ENCODE peak calls at places on chromosome 6, in nine cellular contexts. O, L, A, T, K, R, F, V and P are unnamed samples.

GRCh38 chr6:37657117-37657886 is 40.4 kb downstream of the MDGA1 start:
- DNase-seq in T (peak), A (no peak), O (peak), F (no peak), L (peak), R (no peak), K (no peak), V (no peak), P (no peak)

GRCh38 chr6:131136021-131136847 is 967 bp downstream of the AKAP7 start:
- DNase-seq in F (no peak), A (no peak), L (peak), T (peak), O (peak), R (no peak), V (peak), K (no peak), P (no peak)

GRCh38 chr6:100300221-100300736 is 164.4 kb downstream of the SIM1 start:
- DNase-seq in K (no peak), A (no peak), R (no peak), L (peak), V (peak), F (peak), O (peak), T (peak), P (peak)

GRCh38 chr6:139927742-139928305 is 553.4 kb upstream of the CITED2 start:
- DNase-seq in V (no peak), O (no peak), A (no peak), K (no peak), F (no peak), R (no peak), L (no peak), T (no peak), P (peak)

GRCh38 chr6:136050475-136050874 is 199.0 kb downstream of the PDE7B start:
- DNase-seq in T (no peak), F (no peak), O (no peak), R (no peak), A (no peak), V (no peak), K (no peak), L (no peak), P (no peak)

GRCh38 chr6:133895573-133896343 is 6.8 kb downstream of the TCF21 start:
- DNase-seq in T (peak), O (no peak), F (no peak), L (no peak), R (no peak), A (no peak), K (no peak), V (peak), P (no peak)

GRCh38 chr6:162728177-162728571 is 400 bp downstream of the PACRG start:
- DNase-seq in F (no peak), O (no peak), K (no peak), L (no peak), A (no peak), V (peak), T (peak), R (no peak), P (no peak)

GRCh38 chr6:110188791-110189190 is 8.6 kb downstream of the CDC40 start:
- DNase-seq in O (no peak), F (no peak), R (no peak), K (no peak), A (no peak), T (peak), V (peak), L (no peak), P (no peak)

GRCh38 chr6:842141-842540 is 149.2 kb upstream of the EXOC2 start:
- DNase-seq in F (no peak), O (no peak), T (no peak), V (no peak), K (no peak), R (no peak), L (no peak), A (no peak), P (no peak)

GRCh38 chr6:79468116-79468515 is 69.1 kb downstream of the LCA5 start:
- DNase-seq in V (peak), A (no peak), T (peak), O (no peak), F (no peak), L (no peak), R (no peak), K (no peak), P (no peak)

GRCh38 chr6:151647871-151648639 is 154.2 kb downstream of the CCDC170 start:
- DNase-seq in L (no peak), F (no peak), V (no peak), T (no peak), R (no peak), K (no peak), A (no peak), O (peak), P (no peak)

GRCh38 chr6:26660096-26660425 is 515 bp upstream of the ZNF322 start:
- DNase-seq in O (peak), L (peak), R (no peak), F (no peak), K (no peak), V (peak), T (peak), A (peak), P (no peak)

GRCh38 chr6:134035823-134036296 is 16.6 kb downstream of the SLC2A12 start:
- DNase-seq in A (no peak), L (peak), V (peak), K (no peak), F (no peak), O (peak), T (peak), R (no peak), P (no peak)

GRCh38 chr6:30463651-30464618 is 25.4 kb upstream of the HLA-E start:
- DNase-seq in K (peak), T (peak), O (no peak), A (no peak), F (no peak), V (peak), R (peak), L (no peak), P (no peak)

GRCh38 chr6:604579-604978 is 52.3 kb downstream of the HUS1B start:
- DNase-seq in A (no peak), O (no peak), V (no peak), K (no peak), F (no peak), L (no peak), R (no peak), T (no peak), P (no peak)